ENCODE peak calls at places on chromosomes 16 and 17, in eight cellular contexts. M is NCI-H748 treated with DMSO at 0.1 percent for 48 hours, G is cardiac fibroblast, K is left colon, F is GM23248, W is sciatic nerve, T is SJCRH30, B is BJ. A is an unnamed sample.

GRCh38 chr17:65523411-65523810 is 38.0 kb downstream of the AXIN2 start:
- DNase-seq in M (no peak), G (no peak), K (no peak), F (no peak), W (no peak), T (no peak), B (no peak), A (no peak)

GRCh38 chr17:57784226-57784895 is 39.3 kb upstream of the CCDC182 start:
- DNase-seq in M (no peak), G (no peak), K (no peak), F (no peak), W (no peak), T (no peak), B (no peak), A (no peak)

GRCh38 chr17:50425682-50426471 is at the start of gene ACSF2:
- DNase-seq in M (no peak), G (peak), K (peak), F (peak), W (peak), T (peak), B (no peak), A (peak)

GRCh38 chr17:63999680-64000531 is 1.8 kb downstream of the PRR29 start:
- DNase-seq in M (no peak), G (no peak), K (no peak), F (no peak), W (peak), T (no peak), B (no peak), A (peak)

GRCh38 chr17:64994781-64995538 is 61.6 kb downstream of the GNA13 start:
- DNase-seq in M (no peak), G (no peak), K (no peak), F (no peak), W (no peak), T (no peak), B (no peak), A (no peak)

GRCh38 chr16:30028438-30029093 is 2.5 kb downstream of the TLCD3B start:
- DNase-seq in M (no peak), G (no peak), K (no peak), F (peak), W (no peak), T (peak), B (no peak), A (no peak)

GRCh38 chr17:2120550-2121335 is 65.8 kb downstream of the HIC1 start:
- DNase-seq in M (no peak), G (peak), K (no peak), F (peak), W (no peak), T (no peak), B (peak), A (no peak)

GRCh38 chr16:46690281-46691178 is 1.1 kb downstream of the ORC6 start:
- DNase-seq in M (no peak), G (peak), K (peak), F (peak), W (no peak), T (no peak), B (no peak), A (no peak)

GRCh38 chr16:68093816-68094613 is 8.8 kb downstream of the NFATC3 start:
- DNase-seq in M (no peak), G (peak), K (no peak), F (peak), W (no peak), T (no peak), B (no peak), A (no peak)

GRCh38 chr17:73929860-73930430 is 273.5 kb upstream of the RPL38 start:
- DNase-seq in M (no peak), G (no peak), K (no peak), F (no peak), W (no peak), T (no peak), B (no peak), A (no peak)

A was measured in sigmoid colon.